ENCODE peak calls at places on chromosomes 2 and 18, in six cellular contexts. L is cardiac muscle cell; I is activated naive CD4-positive, alpha-beta T cell treated with anti-CD3 and anti-CD28 coated beads, Interleukin-2, amount 10 ng/mL, durations not matched to agents 7 days and 5 days; N is activated CD8-positive, alpha-beta memory T cell treated with anti-CD3 and anti-CD28 coated beads for 48 hours; O is effector CD4-positive, alpha-beta T cell; M is WTC11. J is an unnamed sample.
A peak's percentile ranks its signal among the peaks of the same experiment; 100 is the strongest.

GRCh38 chr2:235543126-235543750 is 49.4 kb downstream of the AGAP1 start:
- DNase-seq in L (no peak), I (no peak), N (no peak), O (no peak), M (peak; percentile 22), J (no peak)

GRCh38 chr2:163553601-163554000 is 182.2 kb downstream of the FIGN start:
- DNase-seq in L (no peak), I (no peak), N (no peak), O (no peak), M (no peak), J (no peak)

GRCh38 chr18:26745288-26745975 is 120.1 kb downstream of the AQP4 start:
- DNase-seq in L (no peak), I (no peak), N (no peak), O (no peak), M (no peak), J (no peak)

GRCh38 chr2:20650880-20651730 is at the start of gene HS1BP3:
- DNase-seq in L (peak; percentile 91), I (peak; percentile 87), N (peak; percentile 74), O (peak; percentile 84), M (peak; percentile 77), J (peak; percentile 96)

GRCh38 chr2:71466301-71467179 is 13.2 kb downstream of the DYSF start:
- DNase-seq in L (peak; percentile 91), I (peak; percentile 28), N (no peak), O (no peak), M (peak; percentile 66), J (peak; percentile 82)

GRCh38 chr2:62216616-62217015 is 20.7 kb downstream of the B3GNT2 start:
- DNase-seq in L (no peak), I (no peak), N (no peak), O (no peak), M (no peak), J (no peak)

GRCh38 chr2:144330951-144331651 is 188.8 kb downstream of the ZEB2 start:
- DNase-seq in L (no peak), I (no peak), N (no peak), O (no peak), M (no peak), J (no peak)

GRCh38 chr2:76958749-76959148 is 563.4 kb downstream of the LRRTM4 start:
- DNase-seq in L (peak; percentile 76), I (no peak), N (no peak), O (no peak), M (peak; percentile 66), J (no peak)

GRCh38 chr2:24919977-24920812 is at the start of gene ADCY3:
- DNase-seq in L (peak; percentile 63), I (peak; percentile 76), N (peak; percentile 45), O (peak; percentile 36), M (peak; percentile 64), J (peak; percentile 86)

GRCh38 chr2:119638891-119639539 is 40.0 kb upstream of the TMEM177 start:
- DNase-seq in L (peak; percentile 55), I (no peak), N (no peak), O (no peak), M (peak; percentile 47), J (peak; percentile 67)

GRCh38 chr2:105917688-105918087 is 173.0 kb downstream of the NCK2 start:
- DNase-seq in L (no peak), I (no peak), N (no peak), O (no peak), M (no peak), J (no peak)

GRCh38 chr18:8705941-8706544 is 687 bp downstream of the MTCL1 start:
- DNase-seq in L (no peak), I (peak; percentile 40), N (no peak), O (no peak), M (peak; percentile 19), J (peak; percentile 80)

GRCh38 chr18:63314991-63315662 is 4.4 kb downstream of the BCL2 start:
- DNase-seq in L (no peak), I (no peak), N (no peak), O (no peak), M (no peak), J (no peak)

GRCh38 chr2:228180126-228181097 is 1.1 kb downstream of the SPHKAP start:
- DNase-seq in L (peak; percentile 71), I (no peak), N (no peak), O (no peak), M (peak; percentile 47), J (peak; percentile 44)

GRCh38 chr2:239015769-239016675 is 168.1 kb downstream of the TWIST2 start:
- DNase-seq in L (no peak), I (peak; percentile 18), N (no peak), O (no peak), M (no peak), J (peak; percentile 37)

GRCh38 chr2:218000137-218000536 is 2.7 kb downstream of the TNS1 start:
- DNase-seq in L (no peak), I (no peak), N (no peak), O (no peak), M (no peak), J (no peak)

GRCh38 chr18:3710712-3711269 is 260.8 kb downstream of the TGIF1 start:
- DNase-seq in L (no peak), I (no peak), N (no peak), O (no peak), M (no peak), J (peak; percentile 94)

GRCh38 chr18:48851563-48851962 is 99.2 kb downstream of the SMAD7 start:
- DNase-seq in L (no peak), I (peak; percentile 43), N (no peak), O (no peak), M (no peak), J (peak; percentile 88)

GRCh38 chr2:45821558-45822271 is 170.2 kb downstream of the PRKCE start:
- DNase-seq in L (peak; percentile 26), I (no peak), N (no peak), O (no peak), M (no peak), J (no peak)

GRCh38 chr2:26243643-26244478 is 571 bp downstream of the HADHA start:
- DNase-seq in L (peak; percentile 25), I (no peak), N (no peak), O (no peak), M (no peak), J (no peak)

GRCh38 chr2:31831585-31831984 is 179.2 kb downstream of the MEMO1 start:
- DNase-seq in L (no peak), I (no peak), N (no peak), O (no peak), M (no peak), J (no peak)

GRCh38 chr2:170885130-170885791 is 43.8 kb upstream of the GORASP2 start:
- DNase-seq in L (no peak), I (no peak), N (no peak), O (no peak), M (no peak), J (no peak)

GRCh38 chr2:10992023-10992791 is 80.5 kb downstream of the KCNF1 start:
- DNase-seq in L (no peak), I (no peak), N (no peak), O (no peak), M (no peak), J (no peak)

GRCh38 chr2:30072250-30072842 is 74.5 kb upstream of the YPEL5 start:
- DNase-seq in L (peak; percentile 87), I (peak; percentile 78), N (peak; percentile 24), O (peak; percentile 39), M (peak; percentile 81), J (no peak)

GRCh38 chr2:235951980-235952379 is 216.2 kb downstream of the GBX2 start:
- DNase-seq in L (no peak), I (peak; percentile 54), N (no peak), O (no peak), M (no peak), J (no peak)

GRCh38 chr18:518081-518480 is 17.6 kb upstream of the COLEC12 start:
- DNase-seq in L (no peak), I (no peak), N (no peak), O (no peak), M (no peak), J (no peak)

GRCh38 chr18:23958036-23958435 is 56.5 kb upstream of the TTC39C start:
- DNase-seq in L (no peak), I (no peak), N (no peak), O (no peak), M (no peak), J (no peak)

J was measured in kidney.